ENCODE peak calls at places on chromosomes 3 and 15, in four cellular contexts. C, P, J and L are unnamed samples.

GRCh38 chr15:45306105-45306504 is 54.1 kb downstream of the SLC28A2 start:
- DNase-seq in C (no peak), J (no peak), P (no peak), L (no peak)

GRCh38 chr3:117104381-117104780 is 394.8 kb downstream of the TUSC7 start:
- DNase-seq in J (no peak), C (no peak), P (no peak), L (no peak)

GRCh38 chr3:134543113-134543512 is 57.3 kb downstream of the CEP63 start:
- DNase-seq in J (no peak), P (no peak), C (no peak), L (no peak)

GRCh38 chr15:74845208-74845568 is 2.2 kb upstream of the ULK3 start:
- DNase-seq in C (no peak), J (no peak), P (no peak), L (peak)

GRCh38 chr3:35394400-35394799 is 244.9 kb upstream of the ARPP21 start:
- DNase-seq in C (no peak), P (no peak), J (no peak), L (no peak)

GRCh38 chr3:78888650-78889049 is 879.1 kb downstream of the ROBO1 start:
- DNase-seq in C (no peak), J (no peak), P (no peak), L (no peak)

GRCh38 chr3:188526057-188526456 is 372.1 kb downstream of the LPP start:
- DNase-seq in P (no peak), J (no peak), C (no peak), L (no peak)

GRCh38 chr3:29827756-29828155 is 546.9 kb downstream of the RBMS3 start:
- DNase-seq in J (no peak), C (no peak), P (no peak), L (no peak)

GRCh38 chr3:196969660-196970546 is 1.3 kb upstream of the PIGZ start:
- DNase-seq in C (peak), J (peak), P (no peak), L (peak)

GRCh38 chr15:71252036-71252898 is 137.0 kb downstream of the THSD4 start:
- DNase-seq in J (no peak), P (no peak), C (no peak), L (no peak)

GRCh38 chr3:134608023-134608758 is 42.6 kb downstream of the KY start:
- DNase-seq in J (no peak), P (no peak), C (no peak), L (no peak)

GRCh38 chr15:50549326-50549725 is 2.9 kb upstream of the USP50 start:
- DNase-seq in C (no peak), P (no peak), J (no peak), L (no peak)

GRCh38 chr3:111758642-111759041 is 100.4 kb upstream of the PHLDB2 start:
- DNase-seq in J (no peak), C (no peak), P (no peak), L (no peak)

GRCh38 chr15:57752426-57752825 is 45.9 kb downstream of the POLR2M start:
- DNase-seq in C (no peak), J (no peak), P (no peak), L (no peak)